ENCODE peak calls at places on chromosomes 11 and 22, in eight cellular contexts. X, P, K, I, Y, U, T and L are unnamed samples.
A peak's percentile ranks its signal among the peaks of the same experiment; 100 is the strongest.

GRCh38 chr22:23613193-23613973 is 18.7 kb downstream of the DRICH1 start:
- DNase-seq in Y (no peak), P (no peak), U (no peak), I (no peak), T (no peak), X (no peak), K (no peak), L (no peak)

GRCh38 chr11:123187670-123188507 is 7.2 kb downstream of the CLMP start:
- DNase-seq in P (no peak), I (peak; percentile 41), K (no peak), Y (no peak), X (no peak), T (no peak), U (no peak), L (no peak)

GRCh38 chr11:131591051-131591461 is 220.6 kb downstream of the NTM start:
- DNase-seq in Y (no peak), I (no peak), K (no peak), X (no peak), T (no peak), P (no peak), U (no peak), L (no peak)

GRCh38 chr11:30360741-30361140 is 37.8 kb downstream of the ARL14EP start:
- DNase-seq in P (no peak), K (no peak), U (no peak), I (no peak), Y (no peak), X (no peak), T (peak; percentile 26), L (no peak)

GRCh38 chr11:100695911-100696310 is 8.8 kb downstream of the ARHGAP42 start:
- DNase-seq in T (no peak), P (no peak), Y (no peak), U (no peak), I (no peak), X (no peak), K (no peak), L (no peak)

GRCh38 chr11:15911377-15912044 is 444.8 kb downstream of the SOX6 start:
- DNase-seq in P (no peak), K (no peak), T (peak; percentile 92), I (no peak), U (no peak), Y (no peak), X (no peak), L (peak; percentile 79)

GRCh38 chr11:130979386-130979972 is 63.2 kb upstream of the SNX19 start:
- DNase-seq in X (no peak), T (peak; percentile 53), I (no peak), K (no peak), U (no peak), Y (peak; percentile 5), P (no peak), L (no peak)

GRCh38 chr11:7547687-7548086 is 33.9 kb downstream of the PPFIBP2 start:
- DNase-seq in I (no peak), K (no peak), T (no peak), U (no peak), Y (no peak), X (no peak), P (no peak), L (no peak)

GRCh38 chr22:27387561-27387960 is 414.0 kb downstream of the MN1 start:
- DNase-seq in P (no peak), U (no peak), Y (no peak), X (no peak), K (no peak), T (no peak), I (no peak), L (no peak)

GRCh38 chr11:23263466-23263865 is 403.2 kb upstream of the CCDC179 start:
- DNase-seq in K (no peak), Y (no peak), T (no peak), U (no peak), X (no peak), I (no peak), P (no peak), L (no peak)